ENCODE peak calls at places on chromosome 13, in eight cellular contexts. V is HCT116, Q is psoas muscle, A is left ventricle myocardium inferior, L is heart right ventricle, M is lung, T is right lobe of liver, E is cardiac muscle cell. Z is an unnamed sample. For H3K27me3 and H3K9me3, the result is how much of the 10 kb centered on the place peaks cover.

GRCh38 chr13:31240921-31241320 is 41.1 kb downstream of the B3GLCT start:
- DNase-seq in T (no peak), A (no peak), M (no peak), E (peak), Q (no peak), V (no peak), L (no peak), Z (no peak)

GRCh38 chr13:49240017-49240416 is 7.7 kb upstream of the CDADC1 start:
- DNase-seq in E (peak), A (no peak), Q (no peak), V (peak), L (no peak), T (no peak), M (no peak), Z (no peak)

GRCh38 chr13:97328222-97328790 is 105.7 kb upstream of the RAP2A start:
- DNase-seq in T (no peak), A (no peak), V (no peak), M (no peak), L (no peak), Q (peak), E (peak), Z (no peak)

GRCh38 chr13:36819811-36820140 is 754 bp downstream of the RFXAP start:
- DNase-seq in L (peak), M (no peak), V (no peak), A (no peak), T (no peak), E (peak), Q (no peak), Z (no peak)

GRCh38 chr13:109332501-109333499 is 453.6 kb downstream of the IRS2 start:
- DNase-seq in V (no peak), L (no peak), Q (no peak), A (no peak), M (no peak), T (no peak), E (no peak), Z (no peak)

GRCh38 chr13:84607614-84608013 is 725.3 kb upstream of the SLITRK1 start:
- DNase-seq in M (no peak), Q (no peak), T (no peak), L (no peak), A (no peak), E (peak), V (no peak), Z (no peak)

GRCh38 chr13:114155923-114156883 is 22.9 kb upstream of the CFAP97D2 start:
- DNase-seq in A (no peak), M (no peak), V (no peak), Q (no peak), E (no peak), T (no peak), L (no peak), Z (no peak)

GRCh38 chr13:32947411-32947810 is 68.8 kb upstream of the KL start:
- DNase-seq in V (no peak), L (no peak), T (no peak), E (no peak), Q (no peak), A (no peak), M (no peak), Z (no peak)

GRCh38 chr13:113919761-113920160 is 54.1 kb downstream of the C13orf46 start:
- DNase-seq in Q (no peak), V (no peak), T (no peak), L (no peak), E (no peak), A (no peak), M (no peak), Z (no peak)

GRCh38 chr13:114148521-114148855 is 16.1 kb upstream of the RASA3 start:
- DNase-seq in E (no peak), Q (no peak), M (no peak), V (no peak), L (no peak), A (no peak), T (no peak), Z (peak)

GRCh38 chr13:67120872-67121531 is 109.1 kb downstream of the PCDH9 start:
- DNase-seq in L (no peak), T (no peak), A (no peak), E (no peak), Q (no peak), V (no peak), M (no peak), Z (no peak)

GRCh38 chr13:113831061-113831460 is 32.8 kb downstream of the GAS6 start:
- DNase-seq in V (no peak), T (no peak), A (no peak), E (no peak), M (no peak), Q (peak), L (no peak), Z (no peak)

GRCh38 chr13:28991764-28992163 is 171.6 kb downstream of the MTUS2 start:
- DNase-seq in A (no peak), L (no peak), E (no peak), V (no peak), T (peak), M (no peak), Q (no peak), Z (no peak)

GRCh38 chr13:41458939-41459753 is 1.8 kb downstream of the RGCC start:
- DNase-seq in A (peak), L (peak), V (peak), T (peak), E (peak), M (peak), Q (no peak), Z (no peak)

GRCh38 chr13:80339841-80340642 is 884 bp downstream of the SPRY2 start:
- DNase-seq in V (no peak), Q (peak), T (peak), E (peak), A (peak), L (peak), M (peak), Z (peak)

DNA sequence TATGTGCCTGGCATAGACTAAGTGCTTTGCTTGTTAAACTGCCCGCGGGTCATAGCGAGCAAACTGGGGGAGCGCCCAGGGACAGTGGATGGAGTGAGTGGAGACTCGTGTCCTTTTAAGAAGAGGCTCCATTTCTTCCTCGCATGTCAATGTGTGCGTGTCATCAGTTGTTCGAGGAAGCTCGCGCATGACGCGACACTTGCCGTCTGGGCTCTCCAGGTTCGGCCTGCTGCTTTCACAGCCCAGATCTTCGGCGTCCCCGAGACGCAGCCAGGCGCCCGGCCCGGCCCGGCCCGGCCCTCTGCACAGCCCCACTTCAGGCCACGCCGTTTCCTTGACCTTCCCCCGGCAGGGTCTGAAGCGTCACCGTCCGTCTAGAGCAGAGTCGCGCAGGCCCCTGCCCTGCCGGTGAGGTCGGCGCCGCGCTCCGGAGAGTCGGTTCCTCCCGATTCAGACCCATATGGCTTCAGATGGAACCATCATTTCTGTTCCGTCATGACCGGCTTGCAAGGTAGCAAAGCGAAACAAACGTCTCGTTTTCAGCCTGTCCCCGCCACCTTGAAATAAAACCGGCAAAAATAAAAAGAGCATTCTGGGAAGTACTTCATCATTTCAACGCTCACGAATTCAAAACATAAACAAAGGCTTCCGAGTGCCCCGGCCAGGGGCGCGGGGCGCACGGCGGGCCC is 604 bp upstream of the ARHGEF7 start:
- DNase-seq in Q (peak), M (no peak), E (peak), T (peak), L (peak), V (no peak), A (peak), Z (no peak)
- H3K27me3 ChIP-seq in Q (under half), M (under half), E (half or more), T (under half), L (under half), V (under half), A (under half), Z (under half)

GRCh38 chr13:26390203-26390602 is 136.3 kb downstream of the CDK8 start:
- DNase-seq in L (no peak), Q (no peak), A (no peak), E (no peak), T (no peak), V (no peak), M (no peak), Z (no peak)
- H3K4me3 ChIP-seq in L (no peak), Q (no peak), A (no peak), E (no peak), T (no peak), V (no peak), M (no peak), Z (no peak)

GRCh38 chr13:110965755-110966134 is 50.9 kb upstream of the ANKRD10 start:
- DNase-seq in A (no peak), V (no peak), M (no peak), Q (no peak), T (no peak), L (no peak), E (no peak), Z (no peak)
- H3K9me3 ChIP-seq in A (under half), V (under half), M (under half), Q (under half), T (under half), L (under half), E (under half), Z (under half)

DNA sequence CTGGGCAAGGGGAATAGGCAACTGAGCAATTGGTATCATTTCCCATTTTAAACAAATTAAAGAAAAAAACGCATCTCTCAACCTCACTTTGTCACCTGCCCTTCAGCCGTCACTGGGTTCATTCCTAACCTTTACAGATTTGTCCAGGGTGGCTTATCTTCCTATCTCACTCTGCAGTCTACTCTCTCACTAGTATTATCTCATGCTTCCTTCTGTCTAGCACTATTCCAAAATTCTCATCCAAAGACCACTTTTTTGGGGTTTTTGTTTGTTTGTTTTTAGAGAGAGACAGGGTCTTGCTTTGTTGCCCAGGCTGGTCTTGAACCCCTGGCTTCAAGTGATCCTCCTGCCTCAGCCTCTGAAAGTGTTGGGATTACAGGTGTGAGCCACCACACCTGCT is 26.7 kb upstream of the MPHOSPH8 start:
- DNase-seq in L (no peak), M (no peak), V (no peak), T (no peak), Q (no peak), E (no peak), A (no peak), Z (no peak)
- H3K27me3 ChIP-seq in L (under half), M (under half), V (under half), T (under half), Q (under half), E (under half), A (under half), Z (under half)

GRCh38 chr13:44374348-44374712 is 706 bp downstream of the SERP2 start:
- DNase-seq in T (no peak), A (no peak), V (no peak), L (no peak), M (no peak), E (no peak), Q (no peak), Z (no peak)
- H3K4me3 ChIP-seq in T (peak), A (peak), V (no peak), L (peak), M (no peak), E (peak), Q (peak), Z (no peak)

GRCh38 chr13:19072543-19072942 is 109.1 kb downstream of the TUBA3C start:
- DNase-seq in V (no peak), M (no peak), Q (no peak), A (no peak), L (no peak), T (no peak), E (no peak), Z (no peak)
- H3K9me3 ChIP-seq in V (under half), M (under half), Q (under half), A (under half), L (under half), T (under half), E (under half), Z (under half)

DNA sequence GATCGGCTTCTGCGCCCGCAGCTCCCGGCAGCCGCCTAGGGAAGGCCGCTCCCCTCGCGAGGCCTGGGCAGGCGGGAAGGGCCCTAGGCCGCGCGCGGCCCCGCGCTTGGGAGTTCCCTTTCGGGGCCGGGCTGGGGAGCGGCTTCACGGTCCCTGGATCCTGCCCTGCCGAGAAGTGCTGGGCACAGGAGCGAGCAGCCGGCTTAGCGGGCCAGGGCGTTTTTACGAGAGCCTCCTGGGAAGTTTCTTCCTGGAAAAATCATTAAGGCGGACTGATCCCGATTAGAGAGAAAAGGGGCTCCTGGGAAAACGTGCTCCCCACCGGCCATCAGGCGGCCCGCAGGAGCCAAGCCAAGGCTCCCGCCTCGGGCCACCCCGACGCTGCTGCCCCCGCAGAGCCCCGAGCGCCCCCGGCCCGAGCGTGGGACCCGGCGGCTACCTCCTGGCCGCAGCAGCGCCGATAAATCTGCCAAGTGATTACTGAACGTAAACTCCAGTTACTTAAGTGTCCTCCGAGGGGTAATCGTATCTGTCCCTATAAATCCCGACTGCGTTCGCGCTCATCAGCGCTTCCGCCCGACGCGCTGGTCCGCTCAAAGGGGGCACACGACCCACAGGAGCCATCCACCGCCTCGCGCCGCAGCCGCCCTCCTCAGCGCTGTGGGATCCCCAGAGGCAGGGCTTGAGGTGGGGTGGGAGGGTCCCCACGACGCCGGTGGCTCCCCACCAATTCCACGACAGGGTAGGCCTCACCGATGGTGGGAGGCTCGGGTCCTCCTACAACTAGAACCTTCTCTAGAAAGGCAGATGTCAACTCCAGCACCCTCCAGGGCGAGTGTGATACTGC is 2.8 kb downstream of the ZIC5 start:
- DNase-seq in V (no peak), A (no peak), L (no peak), Q (no peak), M (no peak), E (no peak), T (no peak), Z (peak)
- H3K27me3 ChIP-seq in V (under half), A (half or more), L (half or more), Q (under half), M (under half), E (half or more), T (half or more), Z (half or more)

Z was measured in pancreas.